ENCODE peak calls at places on chromosomes 2 and 18, in seven cellular contexts. I, S, E, N, M, J and K are unnamed samples.

GRCh38 chr2:168348076-168348475 is 100.7 kb upstream of the STK39 start:
- DNase-seq in I (peak; percentile 61), S (peak; percentile 8), E (no peak), N (peak; percentile 30), M (no peak), J (peak; percentile 72), K (no peak)

GRCh38 chr18:58860747-58861224 is 3.9 kb upstream of the ZNF532 start:
- DNase-seq in I (no peak), S (no peak), E (no peak), N (no peak), M (no peak), J (no peak), K (no peak)

GRCh38 chr2:65710779-65711295 is 278.4 kb upstream of the SPRED2 start:
- DNase-seq in I (peak; percentile 16), S (no peak), E (no peak), N (no peak), M (no peak), J (peak; percentile 7), K (no peak)

GRCh38 chr2:98281607-98282006 is 64.6 kb upstream of the CNGA3 start:
- DNase-seq in I (no peak), S (no peak), E (no peak), N (no peak), M (no peak), J (no peak), K (no peak)

GRCh38 chr2:200786423-200786822 is 25.3 kb upstream of the BZW1 start:
- DNase-seq in I (no peak), S (no peak), E (no peak), N (no peak), M (no peak), J (peak; percentile 82), K (no peak)

GRCh38 chr18:26017929-26018328 is 72.5 kb downstream of the SS18 start:
- DNase-seq in I (no peak), S (no peak), E (no peak), N (no peak), M (no peak), J (no peak), K (no peak)

GRCh38 chr18:22110482-22110924 is 58.9 kb upstream of the GATA6 start:
- DNase-seq in I (peak; percentile 25), S (no peak), E (no peak), N (no peak), M (no peak), J (no peak), K (no peak)

GRCh38 chr2:151097118-151097517 is 164.5 kb downstream of the RBM43 start:
- DNase-seq in I (no peak), S (peak; percentile 30), E (no peak), N (no peak), M (no peak), J (no peak), K (no peak)

GRCh38 chr2:18585526-18585925 is 3.8 kb downstream of the NT5C1B start:
- DNase-seq in I (no peak), S (no peak), E (no peak), N (no peak), M (no peak), J (peak; percentile 69), K (no peak)

GRCh38 chr2:182897137-182897536 is 30.7 kb upstream of the FRZB start:
- DNase-seq in I (no peak), S (peak; percentile 59), E (no peak), N (no peak), M (no peak), J (peak; percentile 70), K (no peak)

GRCh38 chr2:2466534-2466933 is 135.5 kb upstream of the MYT1L start:
- DNase-seq in I (no peak), S (no peak), E (no peak), N (no peak), M (no peak), J (no peak), K (no peak)

GRCh38 chr2:85112906-85113625 is 20.1 kb upstream of the TCF7L1 start:
- DNase-seq in I (no peak), S (no peak), E (no peak), N (no peak), M (no peak), J (peak; percentile 25), K (no peak)

GRCh38 chr2:102367331-102367971 is 11.9 kb downstream of the IL18R1 start:
- DNase-seq in I (no peak), S (no peak), E (no peak), N (no peak), M (no peak), J (no peak), K (no peak)

GRCh38 chr18:44520981-44521672 is 159.6 kb upstream of the SETBP1 start:
- DNase-seq in I (no peak), S (no peak), E (no peak), N (no peak), M (no peak), J (peak; percentile 22), K (no peak)

GRCh38 chr2:234060236-234060635 is 9.7 kb downstream of the SPP2 start:
- DNase-seq in I (no peak), S (no peak), E (no peak), N (no peak), M (no peak), J (no peak), K (no peak)

GRCh38 chr18:36296591-36297418 is 708 bp upstream of the FHOD3 start:
- DNase-seq in I (peak; percentile 49), S (peak; percentile 50), E (peak; percentile 87), N (peak; percentile 37), M (peak; percentile 47), J (peak; percentile 83), K (no peak)

GRCh38 chr2:55163895-55164509 is 68.1 kb downstream of the CLHC1 start:
- DNase-seq in I (no peak), S (no peak), E (no peak), N (no peak), M (no peak), J (no peak), K (no peak)

GRCh38 chr2:7539077-7539476 is 621.9 kb downstream of the RNF144A start:
- DNase-seq in I (no peak), S (no peak), E (no peak), N (no peak), M (no peak), J (no peak), K (no peak)

GRCh38 chr18:2893676-2894075 is 46.9 kb downstream of the EMILIN2 start:
- DNase-seq in I (no peak), S (no peak), E (no peak), N (no peak), M (no peak), J (no peak), K (no peak)

GRCh38 chr18:7815797-7816196 is 248.7 kb downstream of the PTPRM start:
- DNase-seq in I (no peak), S (no peak), E (no peak), N (no peak), M (no peak), J (no peak), K (no peak)

GRCh38 chr2:17540813-17541513 is 467 bp downstream of the VSNL1 start:
- DNase-seq in I (no peak), S (no peak), E (no peak), N (no peak), M (no peak), J (no peak), K (no peak)

GRCh38 chr18:79754022-79754761 is 43.5 kb upstream of the KCNG2 start:
- DNase-seq in I (no peak), S (no peak), E (peak; percentile 55), N (no peak), M (no peak), J (no peak), K (peak; percentile 86)

GRCh38 chr18:49531678-49532153 is 30.1 kb upstream of the LIPG start:
- DNase-seq in I (peak; percentile 69), S (no peak), E (no peak), N (no peak), M (no peak), J (no peak), K (no peak)

GRCh38 chr2:5911801-5912200 is 219.6 kb downstream of the SOX11 start:
- DNase-seq in I (no peak), S (no peak), E (no peak), N (no peak), M (no peak), J (no peak), K (no peak)

GRCh38 chr2:5913729-5914390 is 221.7 kb downstream of the SOX11 start:
- DNase-seq in I (no peak), S (no peak), E (no peak), N (no peak), M (no peak), J (no peak), K (no peak)

GRCh38 chr2:5921081-5921642 is 229.0 kb downstream of the SOX11 start:
- DNase-seq in I (no peak), S (no peak), E (no peak), N (no peak), M (no peak), J (no peak), K (no peak)

GRCh38 chr2:5914831-5915611 is 222.8 kb downstream of the SOX11 start:
- DNase-seq in I (no peak), S (peak; percentile 68), E (no peak), N (peak; percentile 3), M (no peak), J (no peak), K (no peak)

GRCh38 chr2:5915926-5916325 is 223.7 kb downstream of the SOX11 start:
- DNase-seq in I (peak; percentile 39), S (peak; percentile 16), E (no peak), N (peak; percentile 5), M (no peak), J (no peak), K (no peak)
- TF ChIP-seq CTCF in I (no peak), S (peak; percentile 73), E (peak; percentile 8), N (no peak), M (no peak), J (peak; percentile 9), K (peak; percentile 62)

GRCh38 chr2:186130678-186131511 is 355.2 kb upstream of the ZC3H15 start:
- DNase-seq in I (no peak), S (no peak), E (no peak), N (no peak), M (no peak), J (no peak), K (no peak)

GRCh38 chr2:186135697-186136096 is 350.4 kb upstream of the ZC3H15 start:
- DNase-seq in I (no peak), S (no peak), E (no peak), N (no peak), M (no peak), J (peak; percentile 27), K (no peak)

DNA sequence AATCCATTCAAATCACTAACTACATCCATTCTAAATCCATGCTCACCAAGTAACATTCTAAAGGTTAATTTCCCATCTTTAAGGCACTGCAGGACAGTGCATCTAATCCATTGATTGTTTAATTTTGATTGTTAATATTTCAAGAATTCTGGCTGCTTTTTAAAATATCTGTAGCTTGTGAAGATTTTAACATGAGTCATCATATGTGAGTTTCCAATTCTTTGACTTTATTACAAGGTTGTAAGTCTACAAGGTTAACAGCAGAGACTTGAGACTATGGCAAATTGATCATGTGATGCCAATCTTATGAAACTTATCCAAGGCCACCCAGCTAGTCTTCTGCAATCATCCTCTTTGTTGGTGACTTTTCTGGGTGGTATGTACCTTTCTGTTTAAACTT is 349.2 kb upstream of the ZC3H15 start:
- DNase-seq in I (no peak), S (no peak), E (no peak), N (no peak), M (no peak), J (peak; percentile 2), K (no peak)
- TF ChIP-seq CTCF in I (no peak), S (no peak), E (no peak), N (no peak), M (no peak), J (no peak), K (no peak)

GRCh38 chr2:219551863-219552381 is 8.1 kb downstream of the TMEM198 start:
- DNase-seq in I (no peak), S (no peak), E (no peak), N (no peak), M (no peak), J (peak; percentile 5), K (no peak)
- TF ChIP-seq CTCF in I (no peak), S (no peak), E (no peak), N (no peak), M (no peak), J (no peak), K (peak; percentile 8)

GRCh38 chr2:216151313-216152030 is 42.3 kb downstream of the XRCC5 start:
- DNase-seq in I (no peak), S (no peak), E (no peak), N (no peak), M (no peak), J (peak; percentile 49), K (no peak)
- TF ChIP-seq CTCF in I (peak; percentile 16), S (no peak), E (no peak), N (no peak), M (no peak), J (no peak), K (peak; percentile 71)